ENCODE peak calls at places on chromosomes 6 and 20, in nine cellular contexts. Q, H, S, U, Z, G, Y, B and M are unnamed samples.

GRCh38 chr6:39923394-39923793 is 10.9 kb downstream of the MOCS1 start:
- DNase-seq in Z (peak), G (no peak), B (no peak), H (no peak), Q (no peak), U (no peak), S (no peak), Y (no peak), M (no peak)

GRCh38 chr6:84763397-84764331 is 734 bp downstream of the TBX18 start:
- DNase-seq in U (peak), Y (peak), G (peak), Z (no peak), B (peak), Q (peak), S (no peak), H (no peak), M (peak)

GRCh38 chr6:39565948-39566347 is 159.3 kb downstream of the KIF6 start:
- DNase-seq in G (no peak), U (no peak), H (no peak), Z (no peak), Y (no peak), Q (no peak), B (no peak), S (no peak), M (no peak)

GRCh38 chr6:32689531-32690505 is 23.4 kb upstream of the HLA-DQB1 start:
- DNase-seq in Q (peak), U (no peak), G (peak), H (no peak), Y (no peak), S (no peak), Z (no peak), B (no peak), M (no peak)

GRCh38 chr6:123333000-123333756 is 303.6 kb downstream of the TRDN start:
- DNase-seq in Z (peak), H (no peak), B (no peak), G (no peak), U (no peak), Q (no peak), S (no peak), Y (no peak), M (no peak)

GRCh38 chr6:13613029-13613594 is 2.0 kb upstream of the NOL7 start:
- DNase-seq in H (no peak), Z (no peak), S (no peak), G (no peak), B (no peak), U (no peak), Y (no peak), Q (no peak), M (no peak)

GRCh38 chr6:44446626-44447297 is 59.3 kb downstream of the CDC5L start:
- DNase-seq in B (no peak), U (no peak), G (peak), Z (peak), Q (no peak), S (no peak), H (peak), Y (no peak), M (peak)

GRCh38 chr20:63574156-63574828 is at the start of gene HELZ2:
- DNase-seq in B (peak), U (peak), G (peak), S (peak), Q (peak), H (no peak), Y (peak), Z (no peak), M (peak)

GRCh38 chr20:1761598-1761997 is 104.0 kb upstream of the SIRPG start:
- DNase-seq in U (no peak), B (no peak), S (no peak), G (no peak), Y (no peak), Z (no peak), H (no peak), Q (no peak), M (no peak)

GRCh38 chr20:52047811-52048302 is 143.7 kb downstream of the ZFP64 start:
- DNase-seq in U (no peak), H (no peak), Y (no peak), Z (no peak), B (peak), Q (peak), G (peak), S (no peak), M (peak)

GRCh38 chr6:67889682-67889995 is 745.4 kb upstream of the ADGRB3 start:
- DNase-seq in Z (no peak), G (no peak), H (no peak), U (no peak), Y (no peak), S (no peak), B (no peak), Q (no peak), M (no peak)

GRCh38 chr6:79525272-79526100 is 11.7 kb downstream of the LCA5 start:
- DNase-seq in H (peak), B (no peak), Y (peak), G (peak), Q (no peak), U (peak), Z (peak), S (no peak), M (peak)

GRCh38 chr20:63116412-63117106 is 99.4 kb downstream of the YTHDF1 start:
- DNase-seq in G (peak), Q (no peak), Y (peak), H (no peak), S (no peak), Z (no peak), U (no peak), B (peak), M (peak)

GRCh38 chr20:6265204-6265904 is 142.5 kb upstream of the FERMT1 start:
- DNase-seq in Y (peak), H (no peak), S (no peak), Z (peak), Q (no peak), G (peak), U (peak), B (no peak), M (peak)

GRCh38 chr6:130632897-130633296 is 194.3 kb upstream of the SMLR1 start:
- DNase-seq in S (no peak), Z (no peak), G (no peak), Q (no peak), H (no peak), U (no peak), Y (no peak), B (peak), M (no peak)

GRCh38 chr20:568097-568864 is 24.7 kb upstream of the CSNK2A1 start:
- DNase-seq in H (no peak), U (no peak), B (no peak), Q (no peak), Z (no peak), S (no peak), G (no peak), Y (no peak), M (no peak)

GRCh38 chr20:56516631-56517030 is 7.9 kb upstream of the FAM209A start:
- DNase-seq in Y (no peak), Z (no peak), B (no peak), H (no peak), S (no peak), G (no peak), Q (no peak), U (no peak), M (no peak)

GRCh38 chr6:119881416-119881815 is 531.9 kb upstream of the MAN1A1 start:
- DNase-seq in Y (no peak), U (no peak), S (no peak), B (no peak), H (no peak), G (peak), Z (no peak), Q (no peak), M (peak)

GRCh38 chr6:105603779-105604592 is 201.1 kb upstream of the PREP start:
- DNase-seq in B (no peak), Y (peak), S (no peak), U (no peak), Q (no peak), Z (no peak), G (no peak), H (no peak), M (peak)

GRCh38 chr6:107536183-107536582 is 46.3 kb downstream of the SOBP start:
- DNase-seq in G (no peak), H (no peak), Z (no peak), B (no peak), S (no peak), Y (no peak), U (no peak), Q (no peak), M (no peak)

GRCh38 chr6:139308284-139308916 is 16.6 kb upstream of the TXLNB start:
- DNase-seq in Y (no peak), B (no peak), Q (no peak), H (no peak), U (no peak), G (peak), S (no peak), Z (no peak), M (no peak)

GRCh38 chr6:69632932-69633331 is 163.9 kb downstream of the LMBRD1 start:
- DNase-seq in Y (no peak), U (no peak), Z (no peak), G (no peak), H (no peak), S (no peak), B (no peak), Q (no peak), M (no peak)

GRCh38 chr6:131640100-131640499 is 3.0 kb downstream of the ENPP3 start:
- DNase-seq in U (no peak), H (no peak), Q (peak), S (no peak), Z (no peak), B (no peak), Y (no peak), G (no peak), M (no peak)

GRCh38 chr20:4726710-4727391 is 5.1 kb downstream of the PRND start:
- DNase-seq in Q (peak), G (peak), Y (no peak), U (peak), B (no peak), S (no peak), Z (no peak), H (no peak), M (peak)

GRCh38 chr6:98574991-98575390 is 259.4 kb upstream of the POU3F2 start:
- DNase-seq in G (no peak), Z (no peak), S (no peak), Q (no peak), H (no peak), Y (peak), U (no peak), B (no peak), M (no peak)

GRCh38 chr6:159665868-159666635 is 27.0 kb downstream of the SOD2 start:
- DNase-seq in H (no peak), Y (no peak), Z (no peak), G (no peak), S (no peak), Q (no peak), B (no peak), U (no peak), M (no peak)

GRCh38 chr6:40789143-40789764 is 202.1 kb upstream of the LRFN2 start:
- DNase-seq in S (no peak), G (no peak), B (peak), Q (peak), U (no peak), Y (no peak), Z (no peak), H (no peak), M (no peak)

GRCh38 chr6:20172842-20173456 is 39.3 kb downstream of the MBOAT1 start:
- DNase-seq in B (no peak), H (no peak), Q (no peak), G (no peak), Z (no peak), Y (no peak), U (no peak), S (no peak), M (no peak)

GRCh38 chr20:1423625-1424106 is 30.8 kb upstream of the FKBP1A start:
- DNase-seq in H (peak), S (no peak), Y (peak), B (peak), U (no peak), Q (peak), G (peak), Z (no peak), M (peak)

GRCh38 chr20:40678286-40678835 is 10.7 kb downstream of the MAFB start:
- DNase-seq in Q (no peak), Z (no peak), U (no peak), H (no peak), G (no peak), Y (no peak), S (no peak), B (no peak), M (no peak)

GRCh38 chr6:41072836-41073202 is at the start of gene NFYA:
- DNase-seq in Z (no peak), Y (no peak), S (no peak), B (no peak), Q (peak), H (no peak), U (peak), G (no peak), M (peak)

DNA sequence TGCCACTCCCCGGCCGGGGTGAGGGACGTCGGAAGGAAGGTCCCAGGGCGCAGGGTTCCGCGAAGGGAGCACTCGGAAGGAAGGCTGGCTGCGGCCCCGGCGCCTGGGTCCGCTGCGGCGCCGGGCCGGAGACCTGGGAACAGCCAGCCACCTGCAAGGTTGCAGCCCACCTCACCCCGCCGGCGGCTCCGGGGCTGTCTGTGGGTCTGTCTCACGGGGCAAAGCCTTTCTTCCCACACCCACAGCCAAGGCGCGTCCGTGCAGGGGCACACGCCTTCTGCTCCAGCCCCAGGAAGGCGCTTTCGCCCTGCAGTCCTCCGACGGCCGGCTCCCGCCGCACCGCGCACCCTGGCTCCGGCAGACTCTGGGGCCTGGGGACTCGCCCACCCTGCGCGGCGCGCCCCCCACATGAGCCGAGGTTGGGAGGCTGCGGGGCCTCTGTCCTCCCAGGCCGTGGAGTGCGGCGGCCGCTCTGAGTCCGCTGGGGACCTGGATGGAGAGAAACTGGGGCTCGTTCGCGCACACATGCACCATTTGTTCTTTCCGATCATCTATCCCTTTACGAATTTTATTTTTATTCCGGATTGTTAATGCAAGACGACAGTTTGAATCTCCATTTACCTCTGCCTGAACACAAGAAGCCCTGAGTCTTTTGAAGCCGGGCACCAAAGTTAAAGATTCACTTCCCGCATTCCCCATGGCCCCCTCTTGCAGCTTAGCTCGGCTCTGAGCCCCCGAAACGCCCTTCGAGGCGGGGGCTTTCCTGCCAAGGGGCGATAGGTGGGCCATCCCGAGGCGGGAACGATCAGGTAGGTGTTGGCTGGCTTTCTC is 4.5 kb upstream of the FOXC1 start:
- DNase-seq in Z (no peak), H (no peak), U (no peak), S (no peak), Y (no peak), G (no peak), B (peak), Q (no peak), M (no peak)
- H3K4me3 ChIP-seq in Z (peak), H (no peak), U (peak), S (peak), Y (peak), G (peak), B (peak), Q (no peak), M (peak)

GRCh38 chr6:149861603-149862423 is 2.3 kb downstream of the LRP11 start:
- DNase-seq in Y (no peak), H (no peak), B (no peak), S (no peak), G (no peak), Q (no peak), U (no peak), Z (no peak), M (no peak)
- H3K4me3 ChIP-seq in Y (no peak), H (peak), B (no peak), S (no peak), G (no peak), Q (no peak), U (no peak), Z (peak), M (no peak)

GRCh38 chr6:152127429-152128165 is 320.1 kb downstream of the ESR1 start:
- DNase-seq in H (no peak), U (no peak), Z (no peak), S (no peak), G (no peak), Y (no peak), B (no peak), Q (no peak), M (no peak)

GRCh38 chr6:152129606-152130249 is 322.2 kb downstream of the ESR1 start:
- DNase-seq in Z (no peak), H (no peak), S (no peak), G (peak), Y (no peak), B (no peak), Q (no peak), U (peak), M (peak)

GRCh38 chr6:152135755-152136448 is 328.4 kb downstream of the ESR1 start:
- DNase-seq in Z (no peak), Q (no peak), G (no peak), B (no peak), S (no peak), Y (no peak), U (no peak), H (peak), M (no peak)

GRCh38 chr6:152124432-152125074 is 317.1 kb downstream of the ESR1 start:
- DNase-seq in S (no peak), Y (peak), Z (peak), U (no peak), B (no peak), G (peak), H (peak), Q (peak), M (peak)

GRCh38 chr6:152130441-152130840 is 323.0 kb downstream of the ESR1 start:
- DNase-seq in S (no peak), G (no peak), U (no peak), H (no peak), B (no peak), Y (no peak), Q (no peak), Z (no peak), M (peak)
- H3K4me3 ChIP-seq in S (no peak), G (no peak), U (no peak), H (no peak), B (no peak), Y (no peak), Q (no peak), Z (no peak), M (no peak)

DNA sequence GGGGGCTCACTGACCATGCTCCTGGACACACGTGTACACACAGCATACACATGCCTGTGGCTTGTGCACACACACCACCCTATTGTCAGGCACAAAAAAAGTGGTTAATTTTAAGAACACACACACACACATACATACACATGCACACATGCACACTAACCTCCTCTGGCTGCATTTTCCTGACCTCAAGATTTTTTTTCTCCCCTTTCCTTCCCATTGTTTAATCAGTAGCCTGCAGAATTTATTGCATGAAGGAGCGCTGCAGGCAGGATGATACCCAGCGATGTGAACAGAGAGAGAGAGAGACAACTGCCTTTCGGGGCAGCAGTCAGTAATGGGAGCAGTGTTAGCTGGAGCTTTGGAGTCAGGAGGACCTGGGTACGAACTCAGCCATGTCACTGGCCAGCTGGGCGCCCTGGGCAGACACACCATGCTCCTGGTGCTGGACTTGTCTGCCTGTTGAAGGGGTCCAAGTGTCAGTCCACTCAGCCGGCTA is 990 bp upstream of the TRAF3IP2 start:
- DNase-seq in S (no peak), Q (peak), B (peak), Y (no peak), U (no peak), G (no peak), Z (no peak), H (peak), M (peak)
- H3K4me3 ChIP-seq in S (peak), Q (peak), B (no peak), Y (peak), U (peak), G (peak), Z (peak), H (peak), M (no peak)

GRCh38 chr20:57562541-57563465 is 1.9 kb downstream of the PCK1 start:
- DNase-seq in B (no peak), H (no peak), Y (no peak), S (no peak), Q (no peak), U (no peak), Z (no peak), G (no peak), M (no peak)
- H3K4me3 ChIP-seq in B (no peak), H (no peak), Y (no peak), S (no peak), Q (no peak), U (no peak), Z (no peak), G (no peak), M (no peak)